ENCODE peak calls at places on chromosome 19, in nine cellular contexts. S is CD8-positive, alpha-beta memory T cell; Y is endodermal cell; I is neural progenitor cell; G is substantia nigra; U is RWPE1; A is esophagus squamous epithelium; R is psoas muscle; B is fibroblast of lung. N is an unnamed sample.

GRCh38 chr19:33400856-33401682 is 27.6 kb downstream of the CEBPG start:
- DNase-seq in R (no peak), U (no peak), I (no peak), B (no peak), S (no peak), G (no peak), A (no peak), Y (no peak), N (no peak)

GRCh38 chr19:35608250-35608649 is 4.3 kb upstream of the HAUS5 start:
- DNase-seq in A (no peak), S (no peak), G (no peak), U (no peak), B (no peak), R (no peak), I (no peak), Y (no peak), N (no peak)

GRCh38 chr19:54399189-54399588 is 16.1 kb upstream of the TTYH1 start:
- DNase-seq in A (no peak), G (no peak), I (no peak), S (no peak), U (no peak), R (no peak), B (no peak), Y (no peak), N (no peak)

GRCh38 chr19:46821512-46822359 is 28.9 kb downstream of the AP2S1 start:
- DNase-seq in R (no peak), S (peak), A (no peak), Y (peak), U (no peak), I (peak), B (no peak), G (no peak), N (peak)

GRCh38 chr19:44592451-44592890 is 20.9 kb upstream of the IGSF23 start:
- DNase-seq in R (no peak), A (no peak), B (no peak), U (no peak), I (no peak), S (no peak), Y (no peak), G (no peak), N (no peak)

GRCh38 chr19:8321760-8322637 is 703 bp downstream of the RPS28 start:
- DNase-seq in U (no peak), R (no peak), G (no peak), Y (no peak), S (no peak), I (no peak), B (no peak), A (no peak), N (no peak)

GRCh38 chr19:16200038-16200775 is 2.5 kb downstream of the AP1M1 start:
- DNase-seq in R (peak), A (no peak), S (no peak), G (no peak), B (peak), I (no peak), U (no peak), Y (no peak), N (no peak)

GRCh38 chr19:7534531-7534980 is 961 bp upstream of the PNPLA6 start:
- DNase-seq in S (peak), R (peak), B (peak), G (peak), U (peak), A (no peak), I (peak), Y (peak), N (peak)

GRCh38 chr19:3785938-3786824 is at the start of gene MATK:
- DNase-seq in G (no peak), A (no peak), I (peak), Y (peak), S (peak), U (peak), B (no peak), R (no peak), N (no peak)

GRCh38 chr19:32154418-32154817 is 191.0 kb upstream of the ZNF507 start:
- DNase-seq in Y (no peak), G (no peak), B (no peak), A (no peak), I (no peak), U (no peak), R (no peak), S (no peak), N (no peak)
- H3K27ac ChIP-seq in Y (no peak), G (no peak), B (no peak), A (no peak), I (no peak), U (no peak), R (no peak), S (no peak), N (no peak)

GRCh38 chr19:49423985-49424303 is 703 bp upstream of the PTH2 start:
- DNase-seq in G (no peak), Y (no peak), R (no peak), A (no peak), B (no peak), U (no peak), I (no peak), S (peak), N (no peak)

GRCh38 chr19:49425178-49425577 is at the start of gene GFY:
- DNase-seq in U (no peak), Y (no peak), R (no peak), G (no peak), A (no peak), B (no peak), S (no peak), I (no peak), N (no peak)

GRCh38 chr19:49421878-49422202 is 1.4 kb downstream of the PTH2 start:
- DNase-seq in R (no peak), Y (no peak), G (no peak), S (no peak), I (no peak), B (no peak), A (no peak), U (no peak), N (no peak)

GRCh38 chr19:49422407-49423277 is 599 bp downstream of the PTH2 start:
- DNase-seq in R (peak), S (peak), U (no peak), I (peak), G (no peak), A (no peak), B (peak), Y (peak), N (peak)

GRCh38 chr19:49423278-49423984 is at the start of gene PTH2:
- DNase-seq in R (no peak), A (no peak), S (no peak), G (no peak), Y (no peak), I (no peak), U (no peak), B (no peak), N (no peak)
- H3K27ac ChIP-seq in R (no peak), A (no peak), S (no peak), G (no peak), Y (no peak), I (no peak), U (no peak), B (no peak), N (no peak)

GRCh38 chr19:48977061-48977460 is 12.0 kb downstream of the FTL start:
- DNase-seq in U (no peak), G (no peak), I (no peak), B (no peak), Y (no peak), R (no peak), S (no peak), A (no peak), N (no peak)
- H3K27ac ChIP-seq in U (peak), G (no peak), I (no peak), B (no peak), Y (no peak), R (peak), S (no peak), A (no peak), N (no peak)

GRCh38 chr19:5952193-5953033 is 25.5 kb downstream of the RANBP3 start:
- DNase-seq in U (no peak), Y (no peak), S (no peak), B (no peak), A (no peak), I (no peak), G (no peak), R (no peak), N (no peak)

GRCh38 chr19:5949792-5950305 is 28.1 kb downstream of the RANBP3 start:
- DNase-seq in U (no peak), G (no peak), Y (no peak), B (no peak), R (no peak), I (no peak), S (peak), A (no peak), N (no peak)

GRCh38 chr19:5953034-5953589 is 24.8 kb downstream of the RANBP3 start:
- DNase-seq in R (no peak), S (no peak), A (no peak), U (no peak), I (no peak), B (peak), G (no peak), Y (no peak), N (no peak)

GRCh38 chr19:5950744-5951143 is 27.2 kb downstream of the RANBP3 start:
- DNase-seq in G (no peak), I (peak), U (no peak), R (no peak), Y (no peak), S (no peak), B (no peak), A (no peak), N (no peak)

DNA sequence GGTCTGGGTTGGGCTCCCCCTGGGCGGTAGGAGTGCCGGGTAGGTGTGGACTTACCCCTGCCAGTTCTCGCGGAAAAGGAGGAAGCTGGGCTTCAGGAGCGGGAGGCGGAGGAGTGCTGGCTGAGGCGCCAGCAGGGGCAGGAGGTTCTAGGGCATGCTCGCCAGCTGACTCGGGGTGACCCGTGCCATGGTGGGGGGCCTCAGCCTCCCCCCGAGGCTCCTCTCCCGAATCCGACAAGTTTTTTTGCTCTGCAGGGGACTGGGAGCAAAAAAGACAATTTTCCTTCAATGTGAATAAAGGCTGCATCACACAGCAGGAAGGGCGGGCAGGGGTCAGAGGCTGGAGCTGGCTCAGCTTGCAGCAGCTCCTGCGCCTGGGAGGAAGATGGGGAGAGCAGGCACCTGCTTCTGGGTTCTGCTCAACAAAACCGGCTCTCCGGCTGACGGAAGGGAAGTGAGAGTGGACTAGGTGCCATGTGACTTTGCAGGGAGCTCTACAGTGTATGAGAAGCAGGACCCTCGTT is 26.5 kb downstream of the RANBP3 start:
- DNase-seq in U (no peak), R (no peak), G (peak), A (no peak), I (peak), S (no peak), B (no peak), Y (peak), N (peak)
- H3K27ac ChIP-seq in U (peak), R (no peak), G (peak), A (peak), I (peak), S (no peak), B (no peak), Y (peak), N (no peak)

GRCh38 chr19:2185734-2186070 is 22.0 kb downstream of the DOT1L start:
- DNase-seq in Y (no peak), I (no peak), G (no peak), S (no peak), A (no peak), B (no peak), U (no peak), R (no peak), N (no peak)

GRCh38 chr19:2188708-2189385 is 25.1 kb downstream of the DOT1L start:
- DNase-seq in I (no peak), U (no peak), B (peak), Y (no peak), S (no peak), A (no peak), G (no peak), R (no peak), N (no peak)

GRCh38 chr19:2186071-2186846 is 22.5 kb downstream of the DOT1L start:
- DNase-seq in Y (peak), S (no peak), B (peak), R (peak), A (no peak), I (peak), G (no peak), U (no peak), N (no peak)

GRCh38 chr19:2184422-2185012 is 20.8 kb downstream of the DOT1L start:
- DNase-seq in I (no peak), G (no peak), U (no peak), R (no peak), B (no peak), A (no peak), S (no peak), Y (no peak), N (no peak)

GRCh38 chr19:2187164-2187563 is 23.4 kb downstream of the DOT1L start:
- DNase-seq in Y (no peak), R (no peak), S (no peak), U (no peak), A (no peak), G (no peak), B (no peak), I (no peak), N (no peak)
- H3K27ac ChIP-seq in Y (no peak), R (peak), S (no peak), U (peak), A (peak), G (no peak), B (peak), I (no peak), N (no peak)